ENCODE peak calls at places on chromosomes 13 and 19, in seven cellular contexts. S is K562, T is H1, G is HepG2, O is SK-N-SH, N is GM12878, W is GM12892. C is an unnamed sample.

GRCh38 chr19:40143612-40144011 is 47.6 kb upstream of the MAP3K10 start:
- DNase-seq in S (no peak), T (no peak), G (no peak), O (no peak), N (no peak), W (no peak), C (no peak)

GRCh38 chr19:45994989-45995714 is at the start of gene CCDC61:
- DNase-seq in S (peak; percentile 99), T (peak; percentile 97), G (peak; percentile 99), O (peak; percentile 95), N (peak; percentile 99), W (peak; percentile 93), C (peak; percentile 90)

GRCh38 chr19:32362318-32362691 is 16.9 kb downstream of the ZNF507 start:
- DNase-seq in S (no peak), T (no peak), G (peak; percentile 13), O (no peak), N (no peak), W (no peak), C (no peak)

GRCh38 chr19:8459095-8459494 is 14.3 kb downstream of the HNRNPM start:
- DNase-seq in S (no peak), T (no peak), G (no peak), O (no peak), N (no peak), W (no peak), C (no peak)

GRCh38 chr13:73133536-73133935 is 74.7 kb downstream of the KLF5 start:
- DNase-seq in S (no peak), T (no peak), G (no peak), O (no peak), N (no peak), W (no peak), C (no peak)

GRCh38 chr19:55487884-55488687 is at the start of gene SSC5D:
- DNase-seq in S (peak; percentile 76), T (no peak), G (no peak), O (peak; percentile 78), N (no peak), W (no peak), C (no peak)

GRCh38 chr13:51760592-51760991 is 43.4 kb downstream of the DHRS12 start:
- DNase-seq in S (no peak), T (no peak), G (no peak), O (no peak), N (no peak), W (no peak), C (no peak)

GRCh38 chr13:29991343-29991742 is 140.9 kb upstream of the UBL3 start:
- DNase-seq in S (no peak), T (no peak), G (no peak), O (no peak), N (no peak), W (no peak), C (no peak)

GRCh38 chr19:29383696-29384095 is 142.1 kb upstream of the VSTM2B start:
- DNase-seq in S (no peak), T (no peak), G (no peak), O (no peak), N (no peak), W (no peak), C (no peak)

GRCh38 chr13:75705395-75705794 is 69.3 kb downstream of the LMO7 start:
- DNase-seq in S (no peak), T (no peak), G (no peak), O (no peak), N (no peak), W (no peak), C (no peak)

GRCh38 chr19:45020071-45020470 is 18.8 kb upstream of the CLASRP start:
- DNase-seq in S (no peak), T (no peak), G (peak; percentile 58), O (no peak), N (no peak), W (no peak), C (no peak)

GRCh38 chr13:98200211-98200878 is 23.3 kb upstream of the RNF113B start:
- DNase-seq in S (no peak), T (peak; percentile 10), G (no peak), O (no peak), N (no peak), W (no peak), C (no peak)

GRCh38 chr13:108508263-108508662 is 121.1 kb upstream of the MYO16 start:
- DNase-seq in S (no peak), T (no peak), G (peak; percentile 2), O (peak; percentile 39), N (no peak), W (no peak), C (no peak)

DNA sequence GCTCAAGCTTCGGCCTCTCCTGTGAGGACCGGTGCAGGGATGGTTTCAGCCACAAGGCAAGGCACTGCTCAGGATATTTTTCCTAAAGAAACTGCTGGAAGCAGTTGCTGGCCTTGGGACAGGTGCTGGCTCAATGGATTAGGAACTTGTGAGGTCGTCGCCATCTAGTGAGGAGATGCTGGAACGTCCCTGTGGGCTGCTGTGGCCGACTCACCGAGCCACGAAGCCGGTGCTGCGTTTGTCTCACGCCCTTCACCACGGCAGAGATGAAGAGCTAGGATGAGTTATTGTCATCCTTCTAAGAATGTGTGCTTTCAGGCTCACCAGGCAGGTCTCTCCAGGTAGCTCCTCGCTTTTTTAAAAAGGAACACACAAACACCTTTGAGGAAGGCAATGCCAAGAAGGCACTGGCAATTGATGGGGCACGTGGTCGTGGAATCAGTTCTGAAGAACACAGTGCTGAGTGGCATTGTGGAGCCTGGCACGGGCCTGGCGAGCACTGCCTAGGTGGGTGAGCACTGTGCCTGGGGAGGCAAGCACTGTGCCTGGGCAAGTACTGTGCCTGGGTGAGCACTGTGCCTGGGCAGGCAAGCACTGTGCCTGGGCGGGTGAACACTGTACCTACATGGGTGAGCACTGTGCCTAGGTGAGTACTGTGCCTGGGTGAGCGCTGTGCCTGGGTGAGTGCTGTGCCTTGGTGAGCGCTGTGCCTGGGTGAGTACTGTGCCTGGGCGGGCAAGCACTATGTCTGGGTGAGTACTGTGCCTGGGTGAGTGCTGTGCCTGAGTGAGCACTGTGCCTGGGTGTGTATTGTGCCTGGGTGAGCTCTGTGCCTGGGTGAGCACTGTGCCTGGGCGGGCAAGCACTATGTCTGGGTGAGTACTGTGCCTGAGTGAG is 140.4 kb downstream of the TEX29 start:
- DNase-seq in S (no peak), T (peak; percentile 29), G (peak; percentile 15), O (peak; percentile 50), N (no peak), W (no peak), C (no peak)
- TF ChIP-seq TAF1 in S (no peak), T (no peak), G (no peak), O (no peak), N (no peak), W (no peak), C (no peak)

DNA sequence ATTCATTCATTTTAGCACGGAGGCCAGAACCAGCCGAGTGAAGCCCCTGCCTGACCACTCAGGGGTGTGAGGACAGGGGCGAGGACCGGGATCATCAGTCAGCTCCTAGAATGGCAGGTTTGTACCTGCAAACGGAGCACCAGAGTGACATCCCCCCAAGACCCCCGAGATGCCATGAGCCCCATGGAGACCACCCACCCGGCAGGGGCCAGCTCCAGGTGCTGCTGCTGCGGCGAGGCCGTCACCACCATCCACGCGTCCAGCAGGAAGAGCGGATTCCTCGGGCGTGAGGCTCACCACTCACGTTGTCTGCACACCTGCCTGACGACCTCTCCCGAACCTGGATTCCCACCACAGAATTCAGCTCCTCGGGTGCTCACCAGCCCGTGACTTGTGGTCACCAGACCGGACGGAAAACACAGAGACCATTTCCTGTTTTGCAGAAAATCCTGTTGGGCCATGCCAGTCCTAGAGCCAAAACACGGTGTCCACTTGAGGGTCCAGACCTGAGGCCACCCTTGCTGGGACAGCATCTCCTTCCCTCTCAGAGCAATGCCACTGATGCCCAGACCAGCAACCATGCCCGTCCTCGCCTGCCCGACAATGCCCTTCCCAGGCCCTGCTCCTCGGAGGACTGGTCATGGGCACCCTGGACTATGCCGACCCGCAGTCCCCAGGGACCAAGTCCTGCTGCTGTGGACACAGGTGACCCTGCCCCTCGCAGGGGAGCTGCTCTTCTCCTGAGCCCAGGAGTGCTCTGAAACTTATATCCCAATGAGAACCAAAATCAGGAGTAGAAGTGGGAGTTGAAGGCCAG is 74.2 kb downstream of the RASA3 start:
- DNase-seq in S (no peak), T (no peak), G (no peak), O (no peak), N (no peak), W (no peak), C (no peak)
- TF ChIP-seq TAF1 in S (no peak), T (no peak), G (no peak), O (no peak), N (no peak), W (no peak), C (no peak)

DNA sequence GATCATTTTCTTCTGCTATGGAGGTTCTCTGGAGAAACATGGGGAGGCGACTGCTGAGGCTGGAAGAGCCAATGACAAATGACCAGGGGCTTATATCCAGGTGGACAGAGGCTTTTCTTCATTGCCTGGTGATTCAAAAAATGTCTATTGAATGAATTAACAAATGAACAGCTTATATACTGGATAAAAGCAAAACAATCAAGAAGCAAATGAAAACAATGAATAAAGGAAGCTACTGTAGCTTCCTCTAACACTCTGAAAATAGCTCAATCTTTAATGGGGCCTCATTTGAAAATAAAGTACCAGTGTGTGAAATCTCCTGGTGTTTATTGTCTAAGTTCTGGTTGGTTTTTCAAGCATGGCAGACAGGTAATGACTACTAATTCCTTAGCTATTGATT is 167.5 kb upstream of the TMTC4 start:
- DNase-seq in S (no peak), T (no peak), G (no peak), O (no peak), N (no peak), W (no peak), C (no peak)
- TF ChIP-seq TAF1 in S (no peak), T (no peak), G (no peak), O (no peak), N (no peak), W (no peak), C (no peak)

DNA sequence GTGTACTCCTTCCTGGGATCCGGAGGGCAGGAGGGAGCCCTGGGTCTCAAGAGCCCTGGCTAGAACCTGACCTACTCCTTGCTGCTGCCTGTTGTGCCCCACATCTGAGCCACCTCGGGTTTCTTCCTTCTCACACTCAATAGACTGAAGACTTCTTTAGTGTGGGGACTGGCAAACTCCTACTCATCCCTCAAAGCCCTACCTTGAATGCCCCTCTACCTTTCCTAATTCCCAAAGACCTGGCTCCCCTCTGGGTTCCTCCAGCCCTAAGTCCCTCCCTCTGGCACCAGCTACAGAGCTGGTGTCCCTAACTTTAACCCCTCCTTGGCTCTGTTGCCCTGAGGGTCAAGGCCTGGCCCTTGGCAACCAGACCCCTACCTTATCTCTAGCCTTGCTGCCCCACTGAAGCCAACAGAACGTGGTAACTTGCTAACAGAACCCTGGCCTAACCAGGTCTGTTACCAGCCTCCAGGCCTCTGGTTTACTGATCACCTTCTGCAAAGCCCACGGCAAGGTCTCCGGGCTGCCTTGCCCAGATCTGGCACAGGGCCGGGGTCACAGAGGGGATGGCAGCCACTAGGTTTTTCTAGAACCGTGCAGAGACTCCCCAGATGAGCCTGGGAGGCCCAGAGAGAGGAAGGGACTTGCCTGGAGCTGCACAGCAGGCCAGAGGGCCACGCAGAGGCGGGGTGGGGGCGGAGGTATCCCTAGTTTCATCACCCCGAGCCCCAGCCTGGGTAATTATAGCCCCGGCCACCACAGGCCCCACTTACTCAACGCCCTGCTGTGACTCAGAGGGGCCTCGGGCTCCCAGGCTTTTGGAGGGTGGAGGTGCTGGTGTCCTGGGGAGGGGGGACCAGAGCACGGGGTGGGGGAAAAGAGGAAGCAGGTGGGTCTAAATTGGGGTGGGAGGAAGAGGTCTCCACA is 15.3 kb downstream of the ZBTB7A start:
- DNase-seq in S (no peak), T (no peak), G (peak; percentile 44), O (no peak), N (no peak), W (no peak), C (no peak)
- TF ChIP-seq TAF1 in S (no peak), T (no peak), G (no peak), O (no peak), N (no peak), W (no peak), C (no peak)